ENCODE peak calls at places on chromosomes 5 and 9, in eight cellular contexts. F is ascending aorta; B is IMR-90; W is CD8-positive, alpha-beta memory T cell; X is CD8-positive, alpha-beta T cell; O is CD4-positive, CD25-positive, alpha-beta regulatory T cell; C is endothelial cell of umbilical vein; U is fibroblast of lung. G is an unnamed sample.
A peak's percentile ranks its signal among the peaks of the same experiment; 100 is the strongest.

GRCh38 chr5:73312146-73312871 is 136.3 kb downstream of the FOXD1 start:
- DNase-seq in W (no peak), F (no peak), X (no peak), B (peak; percentile 96), U (peak; percentile 100), O (no peak), C (no peak), G (no peak)

GRCh38 chr5:168356592-168356991 is 65.1 kb downstream of the WWC1 start:
- DNase-seq in O (no peak), C (no peak), U (no peak), F (peak; percentile 39), B (no peak), X (no peak), W (no peak), G (no peak)

GRCh38 chr9:17625644-17626388 is 47.0 kb downstream of the SH3GL2 start:
- DNase-seq in O (no peak), B (peak; percentile 38), C (no peak), W (no peak), X (no peak), F (no peak), U (peak; percentile 54), G (no peak)

GRCh38 chr9:136668983-136669790 is 6.5 kb downstream of the EGFL7 start:
- DNase-seq in C (peak; percentile 57), F (no peak), O (no peak), X (no peak), B (no peak), U (no peak), W (no peak), G (no peak)

GRCh38 chr9:80235752-80236151 is 664.0 kb downstream of the TLE4 start:
- DNase-seq in U (no peak), C (no peak), W (no peak), X (no peak), F (no peak), O (no peak), B (no peak), G (no peak)

GRCh38 chr5:113085084-113085414 is 108.5 kb downstream of the DCP2 start:
- DNase-seq in B (no peak), X (no peak), U (no peak), F (no peak), C (no peak), W (no peak), O (no peak), G (no peak)

GRCh38 chr9:84950879-84951811 is 281.6 kb downstream of the NTRK2 start:
- DNase-seq in W (no peak), F (no peak), B (no peak), X (no peak), U (no peak), O (no peak), C (no peak), G (no peak)

GRCh38 chr5:157574456-157575095 is 999 bp downstream of the ADAM19 start:
- DNase-seq in O (no peak), U (no peak), B (peak; percentile 15), X (no peak), W (no peak), F (peak; percentile 73), C (no peak), G (no peak)

GRCh38 chr5:83503662-83504061 is 32.1 kb downstream of the VCAN start:
- DNase-seq in W (no peak), F (no peak), B (peak; percentile 64), U (peak; percentile 43), X (no peak), O (no peak), C (no peak), G (no peak)

GRCh38 chr9:134759001-134759607 is 117.5 kb downstream of the COL5A1 start:
- DNase-seq in W (no peak), U (peak; percentile 61), X (no peak), B (no peak), O (no peak), F (no peak), C (no peak), G (no peak)

GRCh38 chr9:95017062-95017461 is 290.6 kb downstream of the AOPEP start:
- DNase-seq in W (no peak), B (peak; percentile 73), U (peak; percentile 56), X (no peak), O (no peak), F (no peak), C (no peak), G (no peak)

GRCh38 chr9:95018099-95018927 is 291.8 kb downstream of the AOPEP start:
- DNase-seq in F (peak; percentile 81), X (no peak), W (no peak), U (peak; percentile 97), C (peak; percentile 81), O (no peak), B (peak; percentile 97), G (peak; percentile 63)

GRCh38 chr9:95014917-95015316 is 288.4 kb downstream of the AOPEP start:
- DNase-seq in C (no peak), F (no peak), B (no peak), W (no peak), U (no peak), X (no peak), O (no peak), G (no peak)

GRCh38 chr9:95015569-95015968 is 289.1 kb downstream of the AOPEP start:
- DNase-seq in U (no peak), X (no peak), F (no peak), C (no peak), B (no peak), W (no peak), O (no peak), G (no peak)

GRCh38 chr9:95017661-95018060 is 291.2 kb downstream of the AOPEP start:
- DNase-seq in B (peak; percentile 56), C (no peak), F (no peak), O (no peak), U (no peak), W (no peak), X (no peak), G (no peak)
- H3K4me1 ChIP-seq in B (peaks cover 24% of the 10 kb centered on the region), C (peaks cover 9% of the 10 kb centered on the region), F (peaks cover 80% of the 10 kb centered on the region), O (no peaks in the 10 kb centered on the region), U (peaks cover 20% of the 10 kb centered on the region), W (no peaks in the 10 kb centered on the region), X (no peaks in the 10 kb centered on the region), G (peaks cover 79% of the 10 kb centered on the region)

DNA sequence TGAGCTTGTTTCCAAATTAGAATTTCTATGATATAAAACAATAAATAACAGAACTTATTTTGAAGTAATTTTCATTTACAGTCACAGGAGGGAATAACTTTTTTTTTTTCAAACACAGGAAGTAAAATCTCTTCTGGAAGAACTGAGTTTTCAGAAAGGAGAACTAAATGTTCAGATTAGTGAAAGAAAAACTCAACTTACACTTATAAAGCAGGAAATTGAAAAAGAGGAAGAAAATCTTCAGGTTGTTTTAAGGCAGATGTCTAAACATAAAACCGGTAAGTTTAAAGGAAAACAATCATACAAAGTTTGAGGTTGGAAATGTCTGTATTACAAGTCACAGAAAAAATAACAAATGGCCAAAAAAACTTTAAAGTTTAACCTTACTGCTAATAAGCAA is 41.6 kb downstream of the RAB14 start:
- DNase-seq in U (no peak), B (no peak), W (no peak), F (no peak), X (no peak), O (no peak), C (no peak), G (no peak)
- H3K36me3 ChIP-seq in U (no peaks in the 10 kb centered on the region), B (peaks cover 3% of the 10 kb centered on the region), W (peaks cover 53% of the 10 kb centered on the region), F (peaks cover 32% of the 10 kb centered on the region), X (peaks cover 57% of the 10 kb centered on the region), O (peaks cover 91% of the 10 kb centered on the region), C (peaks cover 7% of the 10 kb centered on the region), G (peaks cover 95% of the 10 kb centered on the region)

GRCh38 chr5:55620781-55621180 is 86.0 kb upstream of the PLPP1 start:
- DNase-seq in X (no peak), W (no peak), U (no peak), C (no peak), O (no peak), B (no peak), F (no peak), G (no peak)
- H3K27ac ChIP-seq in X (no peak overlapping the region), W (no peak overlapping the region), U (no peak overlapping the region), C (no peak overlapping the region), O (no peak overlapping the region), B (peak overlapping the region; percentile 88), F (no peak overlapping the region), G (peak overlapping the region; percentile 56)

GRCh38 chr9:137672907-137673791 is 54.3 kb downstream of the EHMT1 start:
- DNase-seq in U (peak; percentile 54), O (peak; percentile 29), X (peak; percentile 29), W (peak; percentile 16), C (peak; percentile 58), F (peak; percentile 61), B (peak; percentile 79), G (no peak)

GRCh38 chr9:137671721-137672120 is 52.9 kb downstream of the EHMT1 start:
- DNase-seq in W (no peak), O (no peak), B (no peak), C (no peak), U (no peak), F (peak; percentile 53), X (no peak), G (no peak)

GRCh38 chr9:137669261-137669672 is 50.5 kb downstream of the EHMT1 start:
- DNase-seq in U (no peak), F (no peak), O (no peak), X (no peak), B (no peak), C (no peak), W (no peak), G (no peak)

GRCh38 chr9:137670391-137671195 is 51.8 kb downstream of the EHMT1 start:
- DNase-seq in U (no peak), C (no peak), B (no peak), W (no peak), X (no peak), O (no peak), F (peak; percentile 59), G (no peak)

DNA sequence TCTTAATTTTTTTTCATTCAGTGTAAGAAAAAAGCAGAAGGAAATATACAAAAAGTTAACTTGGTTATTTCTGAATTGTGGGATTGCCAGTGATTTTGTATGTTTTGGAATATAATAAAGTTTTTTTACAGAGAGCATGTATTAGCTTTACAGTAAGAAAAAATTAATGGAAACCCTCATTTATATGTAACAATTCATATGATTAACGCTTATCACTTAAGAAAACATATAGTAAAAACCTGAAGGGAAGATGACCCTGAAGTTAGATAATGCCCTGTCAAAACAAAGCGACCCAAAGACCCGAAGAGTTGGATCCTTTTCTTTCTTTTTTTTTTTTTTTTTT is 52.4 kb downstream of the EHMT1 start:
- DNase-seq in W (no peak), C (no peak), B (no peak), F (no peak), X (no peak), U (no peak), O (no peak), G (no peak)
- H3K4me1 ChIP-seq in W (peaks cover 17% of the 10 kb centered on the region), C (peaks cover 12% of the 10 kb centered on the region), B (peaks cover 17% of the 10 kb centered on the region), F (peaks cover 6% of the 10 kb centered on the region), X (peaks cover 33% of the 10 kb centered on the region), U (peaks cover 2% of the 10 kb centered on the region), O (peaks cover 15% of the 10 kb centered on the region), G (peaks cover 36% of the 10 kb centered on the region)

GRCh38 chr5:134151723-134152122 is 25.0 kb downstream of the SKP1 start:
- DNase-seq in C (no peak), X (no peak), O (no peak), F (no peak), B (no peak), U (no peak), W (no peak), G (no peak)
- H3K36me3 ChIP-seq in C (peaks cover 26% of the 10 kb centered on the region), X (peaks cover 51% of the 10 kb centered on the region), O (peaks cover 75% of the 10 kb centered on the region), F (peaks cover 66% of the 10 kb centered on the region), B (peaks cover 33% of the 10 kb centered on the region), U (peaks cover 8% of the 10 kb centered on the region), W (peaks cover 47% of the 10 kb centered on the region), G (peaks cover 97% of the 10 kb centered on the region)

GRCh38 chr5:68192679-68193060 is 22.9 kb upstream of the PIK3R1 start:
- DNase-seq in X (no peak), F (no peak), C (no peak), B (no peak), O (no peak), U (no peak), W (no peak), G (no peak)
- H3K27ac ChIP-seq in X (no peak overlapping the region), F (peak overlapping the region; percentile 76), C (peak overlapping the region; percentile 11), B (no peak overlapping the region), O (no peak overlapping the region), U (no peak overlapping the region), W (no peak overlapping the region), G (no peak overlapping the region)

GRCh38 chr9:95090871-95091573 is 226.5 kb downstream of the FANCC start:
- DNase-seq in U (no peak), F (no peak), B (no peak), O (no peak), C (no peak), W (no peak), X (no peak), G (no peak)
- H3K4me1 ChIP-seq in U (peaks cover 47% of the 10 kb centered on the region), F (peaks cover 78% of the 10 kb centered on the region), B (peaks cover 22% of the 10 kb centered on the region), O (no peaks in the 10 kb centered on the region), C (peaks cover 6% of the 10 kb centered on the region), W (no peaks in the 10 kb centered on the region), X (no peaks in the 10 kb centered on the region), G (peaks cover 70% of the 10 kb centered on the region)

G was measured in lower lobe of right lung.